ENCODE peak calls at places on chromosome 18, in four cellular contexts. C is mesendoderm, I is mesenchymal stem cell, B is neuronal stem cell. V is an unnamed sample.
A peak's percentile ranks its signal among the peaks of the same experiment; 100 is the strongest.

GRCh38 chr18:36786686-36787085 is 42.1 kb downstream of the TPGS2 start:
- DNase-seq in C (peak; percentile 37), I (peak; percentile 65), B (no peak), V (peak; percentile 71)

GRCh38 chr18:28735731-28736130 is 558.8 kb upstream of the CDH2 start:
- DNase-seq in C (peak; percentile 46), I (peak; percentile 88), B (no peak), V (peak; percentile 89)

GRCh38 chr18:30870466-30870865 is 172.1 kb downstream of the DSC3 start:
- DNase-seq in C (no peak), I (no peak), B (no peak), V (no peak)

GRCh38 chr18:31533236-31533635 is 35.3 kb downstream of the DSG2 start:
- DNase-seq in C (no peak), I (no peak), B (no peak), V (no peak)

GRCh38 chr18:36809590-36810381 is 19.0 kb downstream of the TPGS2 start:
- DNase-seq in C (peak; percentile 82), I (peak; percentile 77), B (peak; percentile 61), V (peak; percentile 79)

GRCh38 chr18:77632738-77633137 is 383.1 kb downstream of the GALR1 start:
- DNase-seq in C (no peak), I (no peak), B (no peak), V (no peak)

GRCh38 chr18:34224423-34225217 is at the start of gene NOL4:
- DNase-seq in C (peak; percentile 99), I (peak; percentile 35), B (peak; percentile 98), V (no peak)

GRCh38 chr18:36697905-36698304 is 130.9 kb downstream of the TPGS2 start:
- DNase-seq in C (no peak), I (no peak), B (no peak), V (peak; percentile 94)

GRCh38 chr18:9488535-9488934 is 13.2 kb downstream of the RALBP1 start:
- DNase-seq in C (no peak), I (no peak), B (no peak), V (no peak)

GRCh38 chr18:73136134-73136533 is 268.3 kb upstream of the NETO1 start:
- DNase-seq in C (peak; percentile 11), I (peak; percentile 10), B (no peak), V (no peak)

GRCh38 chr18:62999392-62999791 is 284.1 kb downstream of the PHLPP1 start:
- DNase-seq in C (no peak), I (no peak), B (no peak), V (peak; percentile 26)

GRCh38 chr18:9722691-9723090 is 14.6 kb downstream of the RAB31 start:
- DNase-seq in C (peak; percentile 74), I (no peak), B (no peak), V (no peak)

GRCh38 chr18:55328301-55328700 is 259.7 kb downstream of the TCF4 start:
- DNase-seq in C (no peak), I (peak; percentile 31), B (no peak), V (peak; percentile 78)

GRCh38 chr18:44309185-44309584 is 371.5 kb upstream of the SETBP1 start:
- DNase-seq in C (no peak), I (no peak), B (no peak), V (peak; percentile 15)

GRCh38 chr18:53745228-53745967 is 479.1 kb downstream of the MBD2 start:
- DNase-seq in C (no peak), I (no peak), B (no peak), V (no peak)

GRCh38 chr18:9750606-9751304 is 42.7 kb downstream of the RAB31 start:
- DNase-seq in C (no peak), I (no peak), B (no peak), V (no peak)

DNA sequence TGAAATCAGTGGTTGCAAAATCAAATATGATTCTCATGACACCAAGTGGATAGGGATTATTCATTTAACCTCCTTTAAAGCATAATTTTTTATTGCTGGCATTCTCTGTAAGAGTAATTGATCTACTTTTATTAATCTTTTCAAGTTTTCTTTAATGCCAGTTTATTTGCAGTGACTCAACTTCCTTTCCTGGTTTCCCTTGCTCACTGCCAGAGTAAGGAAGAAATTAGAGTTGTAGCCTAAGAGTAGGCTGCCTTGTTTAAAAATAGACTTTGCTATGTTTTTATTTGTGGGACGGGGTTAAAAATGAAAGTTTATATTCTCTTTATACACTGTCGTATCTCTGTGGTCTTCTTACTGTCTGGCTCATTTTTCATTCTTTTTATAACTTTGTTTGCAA is 148.6 kb downstream of the WDR7 start:
- DNase-seq in C (no peak), I (peak; percentile 16), B (no peak), V (peak; percentile 34)
- H3K4me3 ChIP-seq in C (no peak overlapping the region), I (no peak overlapping the region), B (no peak overlapping the region), V (no peak overlapping the region)

DNA sequence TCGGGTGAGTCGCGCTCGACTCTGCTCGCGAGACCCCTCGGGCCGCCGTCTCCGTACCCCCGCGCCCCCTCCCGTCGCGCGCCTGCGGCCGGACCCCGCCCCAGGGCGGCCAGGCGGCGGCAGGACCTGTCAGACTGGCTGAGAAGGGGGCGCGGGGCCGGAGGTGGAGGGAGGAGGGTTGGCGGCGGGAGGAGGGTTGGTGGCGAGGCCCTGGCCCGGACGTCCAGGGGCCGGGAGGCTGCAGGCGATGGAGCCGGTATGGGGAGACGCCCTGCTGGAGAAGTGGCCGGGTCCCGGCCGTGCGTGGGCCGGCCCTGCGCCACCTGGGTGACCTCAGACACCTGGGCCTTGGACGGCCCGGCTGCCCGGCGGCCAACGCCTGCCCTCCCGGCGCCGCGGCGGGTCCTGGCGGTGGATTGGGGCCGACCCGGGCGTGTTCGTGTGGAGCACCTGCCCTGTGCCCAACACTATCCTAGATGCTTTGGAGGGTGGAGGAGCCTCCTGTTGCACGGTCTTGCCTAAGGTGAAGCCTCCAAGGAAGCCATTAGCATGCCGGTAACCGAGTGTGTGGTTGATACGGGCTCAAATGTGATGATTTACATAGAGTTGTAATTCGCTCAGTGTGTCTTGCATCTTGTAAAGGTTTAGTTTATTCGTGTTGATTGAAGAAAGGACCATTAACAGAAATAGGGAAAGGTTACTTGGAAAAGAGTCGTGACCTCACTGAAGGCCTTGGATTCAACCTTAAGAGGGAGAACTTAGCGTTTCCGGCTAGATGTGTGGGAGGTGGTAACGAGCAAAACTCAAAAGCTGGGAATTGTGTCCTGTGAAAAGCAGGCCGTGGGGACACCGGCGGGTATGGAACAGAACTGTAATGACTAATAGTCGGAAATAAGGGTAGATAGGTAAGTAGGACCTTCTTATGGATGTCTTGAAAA is 570 bp downstream of the MYL12B start:
- DNase-seq in C (peak; percentile 43), I (peak; percentile 41), B (no peak), V (no peak)
- H3K4ac ChIP-seq in C (peak overlapping the region; percentile 7), I (peak overlapping the region; percentile 98), B (no peak overlapping the region), V (peak overlapping the region; percentile 86)

DNA sequence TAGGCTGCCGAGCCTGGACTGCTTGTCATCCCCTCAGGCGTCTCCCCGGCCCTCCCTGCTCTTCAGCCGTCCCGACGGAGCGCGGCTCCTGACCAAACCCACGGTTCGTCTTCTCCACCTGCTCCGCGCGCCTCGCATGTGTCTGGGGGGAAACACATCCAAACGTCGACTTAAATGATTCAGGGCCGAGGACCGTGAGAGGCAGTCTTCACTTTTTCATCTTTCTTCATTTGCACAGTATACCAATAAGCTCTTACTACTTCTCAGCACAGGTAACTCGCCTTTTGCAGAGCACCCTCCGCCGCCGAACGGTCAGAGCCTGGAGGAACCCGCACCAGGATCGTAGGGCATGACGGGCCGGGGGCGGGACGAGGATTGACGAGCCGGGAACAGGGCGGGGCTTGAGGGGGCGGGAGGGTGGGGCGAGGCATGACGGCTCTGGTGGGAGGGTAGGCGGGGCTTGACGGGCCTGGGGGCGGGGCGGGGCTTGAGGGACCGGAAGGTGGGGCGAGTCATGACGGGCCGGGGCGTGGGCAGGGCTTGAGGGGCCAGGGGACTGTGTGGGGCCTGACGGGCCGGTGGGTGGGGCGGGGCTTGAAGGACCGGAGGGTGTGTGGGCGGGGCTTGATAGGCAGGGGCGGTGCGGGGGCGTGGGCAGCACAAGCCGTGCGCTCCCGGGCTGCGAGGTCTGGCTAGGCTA is at the start of gene SEH1L:
- DNase-seq in C (peak; percentile 98), I (peak; percentile 97), B (peak; percentile 97), V (peak; percentile 98)
- H4K8ac ChIP-seq in C (peak within 1 kb of the TSS; percentile 83), I (peak within 1 kb of the TSS; percentile 97), B (peak within 1 kb of the TSS; percentile 92), V (peak within 1 kb of the TSS; percentile 98)

GRCh38 chr18:24817150-24818068 is 357.0 kb downstream of the HRH4 start:
- DNase-seq in C (no peak), I (no peak), B (no peak), V (no peak)

GRCh38 chr18:24810561-24810960 is 350.1 kb downstream of the HRH4 start:
- DNase-seq in C (no peak), I (no peak), B (no peak), V (no peak)

GRCh38 chr18:24809173-24809955 is 348.9 kb downstream of the HRH4 start:
- DNase-seq in C (peak; percentile 34), I (no peak), B (no peak), V (no peak)

GRCh38 chr18:24814521-24814920 is 354.1 kb downstream of the HRH4 start:
- DNase-seq in C (no peak), I (no peak), B (no peak), V (no peak)

GRCh38 chr18:24811963-24812681 is 351.7 kb downstream of the HRH4 start:
- DNase-seq in C (no peak), I (no peak), B (no peak), V (no peak)
- H3K4me3 ChIP-seq in C (no peak overlapping the region), I (no peak overlapping the region), B (peak overlapping the region; percentile 31), V (no peak overlapping the region)

DNA sequence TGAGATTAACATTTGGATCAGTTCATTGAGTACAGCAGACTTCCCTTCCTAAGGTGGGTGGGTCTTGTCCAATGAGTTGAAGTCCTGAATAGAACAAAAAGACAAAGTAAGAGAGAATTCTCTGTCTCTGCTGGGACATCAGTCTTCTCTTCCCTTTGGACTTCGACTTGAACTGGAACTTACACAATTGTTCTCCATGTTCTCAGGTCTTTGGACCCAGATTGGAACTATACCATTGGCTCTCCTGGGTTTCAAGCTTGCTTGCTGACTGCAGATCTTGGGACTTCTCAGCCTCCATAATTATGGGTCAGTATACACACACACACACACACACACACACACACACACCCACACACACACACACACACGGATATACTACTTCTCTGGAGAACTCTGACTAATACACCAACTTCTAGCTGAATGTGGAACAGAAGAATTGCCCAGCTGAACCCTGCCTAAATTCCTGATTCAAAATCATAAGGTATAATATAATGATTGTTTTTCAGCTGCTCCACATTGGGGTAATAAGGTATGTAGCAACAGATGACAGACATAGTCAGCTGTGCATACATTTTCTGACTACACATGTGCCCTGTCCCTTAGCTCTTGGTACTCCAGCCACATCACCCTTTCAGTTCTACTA is 214.0 kb downstream of the TGIF1 start:
- DNase-seq in C (no peak), I (no peak), B (no peak), V (no peak)
- H3K4ac ChIP-seq in C (peak overlapping the region; percentile 44), I (no peak overlapping the region), B (no peak overlapping the region), V (peak overlapping the region; percentile 39)

GRCh38 chr18:6478111-6478510 is 63.4 kb upstream of the L3MBTL4 start:
- DNase-seq in C (no peak), I (no peak), B (no peak), V (no peak)
- H4K8ac ChIP-seq in C (no peak overlapping the region), I (no peak overlapping the region), B (no peak overlapping the region), V (no peak overlapping the region)

DNA sequence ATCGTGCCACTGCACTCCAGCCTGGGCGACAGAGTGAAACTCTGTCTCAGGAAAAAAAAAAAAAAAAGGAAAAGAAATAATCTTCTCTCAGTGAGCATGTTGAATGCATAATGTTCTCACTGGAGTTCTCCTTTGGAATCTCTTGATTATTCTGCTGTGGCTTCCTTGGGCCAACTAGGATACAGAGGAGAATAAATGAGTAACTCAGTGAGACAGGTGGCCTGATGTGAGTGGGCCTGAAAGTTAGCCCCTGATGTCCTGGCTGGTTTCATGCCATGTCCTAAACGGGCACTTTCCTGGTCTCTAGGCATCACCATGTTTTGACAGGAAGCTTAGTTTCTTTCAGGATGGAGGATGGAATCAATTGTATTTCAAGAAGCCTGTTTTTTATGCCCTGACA is 218.6 kb downstream of the NEDD4L start:
- DNase-seq in C (no peak), I (no peak), B (no peak), V (no peak)
- H3K4me3 ChIP-seq in C (no peak overlapping the region), I (no peak overlapping the region), B (no peak overlapping the region), V (no peak overlapping the region)